ENCODE peak calls at places on chromosomes 12 and 14, in nine cellular contexts. X is body of pancreas; N is left colon; Q is SIG-M5; Y is endodermal cell; V is hippocampal formation; J is hypothalamus; T is stimulated activated CD8-positive, alpha-beta memory T cell treated with anti-CD3 and anti-CD28 coated beads, Interleukin-4, amount 100 ng/mL, for 24 hours; Z is CD8-positive, alpha-beta memory T cell. W is an unnamed sample.

GRCh38 chr14:87013583-87013982 is 979.4 kb downstream of the GALC start:
- DNase-seq in X (no peak), N (no peak), Q (no peak), Y (no peak), V (no peak), J (no peak), T (no peak), Z (no peak), W (no peak)

GRCh38 chr12:120229583-120230325 is 28.8 kb upstream of the RPLP0 start:
- DNase-seq in X (no peak), N (peak; percentile 66), Q (no peak), Y (peak; percentile 91), V (no peak), J (no peak), T (no peak), Z (no peak), W (no peak)

GRCh38 chr12:57993030-57993429 is 51.7 kb downstream of the ATP23 start:
- DNase-seq in X (no peak), N (no peak), Q (no peak), Y (no peak), V (no peak), J (no peak), T (no peak), Z (no peak), W (no peak)

GRCh38 chr12:60394680-60395079 is 798.9 kb downstream of the SLC16A7 start:
- DNase-seq in X (no peak), N (no peak), Q (no peak), Y (no peak), V (no peak), J (no peak), T (no peak), Z (no peak), W (no peak)

GRCh38 chr14:99426796-99427346 is 53.8 kb downstream of the SETD3 start:
- DNase-seq in X (no peak), N (no peak), Q (no peak), Y (no peak), V (no peak), J (no peak), T (no peak), Z (no peak), W (no peak)

GRCh38 chr14:76329951-76330350 is 46.0 kb upstream of the ESRRB start:
- DNase-seq in X (no peak), N (no peak), Q (no peak), Y (peak; percentile 66), V (no peak), J (peak; percentile 1), T (no peak), Z (no peak), W (no peak)

GRCh38 chr12:69534389-69534822 is 50.9 kb upstream of the CCT2 start:
- DNase-seq in X (peak; percentile 73), N (no peak), Q (no peak), Y (peak; percentile 91), V (peak; percentile 76), J (peak; percentile 73), T (peak; percentile 6), Z (no peak), W (peak; percentile 64)

GRCh38 chr14:92783813-92784431 is 10.2 kb upstream of the GOLGA5 start:
- DNase-seq in X (peak; percentile 76), N (no peak), Q (peak; percentile 8), Y (no peak), V (peak; percentile 79), J (peak; percentile 44), T (no peak), Z (no peak), W (no peak)

GRCh38 chr12:114945351-114945750 is 261.4 kb upstream of the TBX3 start:
- DNase-seq in X (no peak), N (no peak), Q (no peak), Y (no peak), V (no peak), J (no peak), T (no peak), Z (no peak), W (no peak)

GRCh38 chr14:99136401-99136800 is 135.6 kb downstream of the BCL11B start:
- DNase-seq in X (no peak), N (no peak), Q (no peak), Y (peak; percentile 9), V (no peak), J (no peak), T (no peak), Z (no peak), W (no peak)

GRCh38 chr14:89254201-89254919 is 162.7 kb downstream of the FOXN3 start:
- DNase-seq in X (no peak), N (no peak), Q (no peak), Y (no peak), V (no peak), J (no peak), T (no peak), Z (no peak), W (no peak)

GRCh38 chr12:47990351-47991105 is 13.7 kb downstream of the COL2A1 start:
- DNase-seq in X (no peak), N (no peak), Q (peak; percentile 19), Y (no peak), V (no peak), J (no peak), T (no peak), Z (peak; percentile 68), W (peak; percentile 24)

GRCh38 chr14:71472281-71472960 is 459.8 kb upstream of the RGS6 start:
- DNase-seq in X (no peak), N (no peak), Q (no peak), Y (no peak), V (no peak), J (no peak), T (no peak), Z (no peak), W (no peak)

GRCh38 chr14:36319899-36320209 is 583 bp downstream of the MBIP start:
- DNase-seq in X (no peak), N (no peak), Q (no peak), Y (no peak), V (no peak), J (no peak), T (no peak), Z (no peak), W (no peak)

GRCh38 chr14:76268013-76268376 is 107.9 kb upstream of the ESRRB start:
- DNase-seq in X (no peak), N (no peak), Q (no peak), Y (no peak), V (no peak), J (no peak), T (no peak), Z (no peak), W (no peak)

GRCh38 chr12:14937689-14938088 is 648 bp downstream of the ERP27 start:
- DNase-seq in X (peak; percentile 52), N (no peak), Q (no peak), Y (peak; percentile 79), V (no peak), J (no peak), T (no peak), Z (no peak), W (no peak)

GRCh38 chr12:106971065-106971464 is 15.4 kb downstream of the TMEM263 start:
- DNase-seq in X (no peak), N (no peak), Q (no peak), Y (no peak), V (no peak), J (no peak), T (no peak), Z (no peak), W (no peak)

GRCh38 chr12:129202109-129202814 is 349.0 kb downstream of the GLT1D1 start:
- DNase-seq in X (no peak), N (no peak), Q (no peak), Y (peak; percentile 48), V (no peak), J (no peak), T (no peak), Z (no peak), W (no peak)

GRCh38 chr14:61322011-61322798 is 826 bp downstream of the PRKCH start:
- DNase-seq in X (peak; percentile 80), N (peak; percentile 75), Q (no peak), Y (peak; percentile 71), V (no peak), J (no peak), T (no peak), Z (peak; percentile 68), W (peak; percentile 74)

GRCh38 chr12:124898200-124898950 is 16.1 kb downstream of the UBC start:
- DNase-seq in X (peak; percentile 62), N (peak; percentile 70), Q (no peak), Y (peak; percentile 78), V (no peak), J (peak; percentile 46), T (peak; percentile 35), Z (peak; percentile 78), W (no peak)

GRCh38 chr12:54173906-54174471 is 14.8 kb downstream of the SMUG1 start:
- DNase-seq in X (no peak), N (no peak), Q (no peak), Y (no peak), V (no peak), J (no peak), T (no peak), Z (no peak), W (no peak)

GRCh38 chr12:639988-640387 is 23.3 kb downstream of the NINJ2 start:
- DNase-seq in X (no peak), N (no peak), Q (no peak), Y (peak; percentile 41), V (no peak), J (no peak), T (no peak), Z (no peak), W (no peak)

GRCh38 chr14:30681752-30682355 is 59.7 kb downstream of the SCFD1 start:
- DNase-seq in X (no peak), N (no peak), Q (no peak), Y (no peak), V (no peak), J (no peak), T (no peak), Z (no peak), W (no peak)

GRCh38 chr14:89340200-89340667 is 76.8 kb downstream of the FOXN3 start:
- DNase-seq in X (no peak), N (no peak), Q (no peak), Y (no peak), V (no peak), J (no peak), T (no peak), Z (no peak), W (no peak)

GRCh38 chr12:43758728-43759563 is at the start of the genes IRAK4 and PUS7L:
- DNase-seq in X (peak; percentile 98), N (peak; percentile 97), Q (peak; percentile 90), Y (peak; percentile 99), V (peak; percentile 93), J (peak; percentile 94), T (peak; percentile 90), Z (peak; percentile 97), W (peak; percentile 77)

GRCh38 chr12:124391340-124392261 is 96.7 kb downstream of the RFLNA start:
- DNase-seq in X (peak; percentile 71), N (peak; percentile 78), Q (peak; percentile 34), Y (no peak), V (no peak), J (peak; percentile 68), T (peak; percentile 29), Z (no peak), W (no peak)

GRCh38 chr12:6778212-6778570 is 5.9 kb downstream of the LAG3 start:
- DNase-seq in X (no peak), N (no peak), Q (no peak), Y (peak; percentile 91), V (no peak), J (peak; percentile 54), T (no peak), Z (no peak), W (no peak)

GRCh38 chr12:48000878-48001321 is 3.4 kb downstream of the COL2A1 start:
- DNase-seq in X (no peak), N (no peak), Q (no peak), Y (peak; percentile 91), V (no peak), J (no peak), T (no peak), Z (no peak), W (no peak)

GRCh38 chr12:20040844-20041243 is 327.5 kb upstream of the PDE3A start:
- DNase-seq in X (peak; percentile 4), N (no peak), Q (no peak), Y (peak; percentile 50), V (no peak), J (no peak), T (no peak), Z (no peak), W (no peak)